ENCODE peak calls at places on chromosomes 4 and X, in six cellular contexts. G is BE2C, V is mucosa of descending colon, Y is A549, D is BJ, N is ovary. Z is an unnamed sample.

GRCh38 chr4:155353923-155354540 is 22.7 kb downstream of the MAP9 start:
- DNase-seq in G (peak; percentile 85), V (peak; percentile 69), Y (peak; percentile 59), D (no peak), N (peak; percentile 22), Z (peak; percentile 13)

GRCh38 chr4:54400188-54400587 is 171.1 kb downstream of the PDGFRA start:
- DNase-seq in G (no peak), V (no peak), Y (no peak), D (no peak), N (no peak), Z (no peak)

GRCh38 chrX:18677140-18677834 is 5.4 kb upstream of the RS1 start:
- DNase-seq in G (no peak), V (peak; percentile 33), Y (no peak), D (no peak), N (no peak), Z (no peak)

GRCh38 chrX:31819455-31819854 is 747.6 kb upstream of the FTHL17 start:
- DNase-seq in G (no peak), V (no peak), Y (no peak), D (no peak), N (peak; percentile 9), Z (no peak)

GRCh38 chr4:10003666-10004065 is 17.6 kb downstream of the SLC2A9 start:
- DNase-seq in G (no peak), V (no peak), Y (no peak), D (no peak), N (no peak), Z (no peak)

GRCh38 chrX:110086916-110087484 is 84.1 kb downstream of the TMEM164 start:
- DNase-seq in G (no peak), V (no peak), Y (peak; percentile 94), D (peak; percentile 57), N (no peak), Z (peak; percentile 80)

GRCh38 chrX:53247928-53248327 is 22.9 kb upstream of the KDM5C start:
- DNase-seq in G (no peak), V (no peak), Y (no peak), D (no peak), N (no peak), Z (no peak)

GRCh38 chr4:41181037-41181436 is 33.3 kb downstream of the APBB2 start:
- DNase-seq in G (no peak), V (no peak), Y (no peak), D (no peak), N (no peak), Z (no peak)

GRCh38 chr4:116150152-116150551 is 935.2 kb downstream of the TRAM1L1 start:
- DNase-seq in G (no peak), V (no peak), Y (no peak), D (no peak), N (no peak), Z (no peak)

GRCh38 chrX:2474280-2474962 is 26.4 kb downstream of the DHRSX start:
- DNase-seq in G (no peak), V (no peak), Y (peak; percentile 83), D (no peak), N (no peak), Z (no peak)

GRCh38 chrX:25523574-25523973 is 507.8 kb upstream of the ARX start:
- DNase-seq in G (peak; percentile 24), V (no peak), Y (peak; percentile 54), D (no peak), N (no peak), Z (no peak)

GRCh38 chr4:52665592-52665991 is 6.5 kb upstream of the USP46 start:
- DNase-seq in G (no peak), V (no peak), Y (peak; percentile 7), D (no peak), N (no peak), Z (no peak)
- TF ChIP-seq CTCF in G (peak; percentile 37), V (no peak), Y (no peak), D (no peak), N (no peak), Z (peak; percentile 26)

GRCh38 chrX:153642655-153643430 is 4.2 kb upstream of the DUSP9 start:
- DNase-seq in G (no peak), V (no peak), Y (no peak), D (no peak), N (peak; percentile 3), Z (no peak)
- H3K4me3 ChIP-seq in G (no peak overlapping the region), V (no peak overlapping the region), Y (peak overlapping the region; percentile 59), D (no peak overlapping the region), N (no peak overlapping the region), Z (no peak overlapping the region)

GRCh38 chr4:150534818-150535217 is 47.1 kb upstream of the MAB21L2 start:
- DNase-seq in G (no peak), V (no peak), Y (no peak), D (no peak), N (no peak), Z (no peak)
- TF ChIP-seq CTCF in G (no peak), V (no peak), Y (no peak), D (no peak), N (no peak), Z (no peak)

GRCh38 chr4:38385286-38386010 is 278.6 kb upstream of the KLF3 start:
- DNase-seq in G (no peak), V (peak; percentile 34), Y (peak; percentile 41), D (no peak), N (no peak), Z (no peak)
- H3K4me3 ChIP-seq in G (no peak overlapping the region), V (no peak overlapping the region), Y (no peak overlapping the region), D (no peak overlapping the region), N (no peak overlapping the region), Z (no peak overlapping the region)

DNA sequence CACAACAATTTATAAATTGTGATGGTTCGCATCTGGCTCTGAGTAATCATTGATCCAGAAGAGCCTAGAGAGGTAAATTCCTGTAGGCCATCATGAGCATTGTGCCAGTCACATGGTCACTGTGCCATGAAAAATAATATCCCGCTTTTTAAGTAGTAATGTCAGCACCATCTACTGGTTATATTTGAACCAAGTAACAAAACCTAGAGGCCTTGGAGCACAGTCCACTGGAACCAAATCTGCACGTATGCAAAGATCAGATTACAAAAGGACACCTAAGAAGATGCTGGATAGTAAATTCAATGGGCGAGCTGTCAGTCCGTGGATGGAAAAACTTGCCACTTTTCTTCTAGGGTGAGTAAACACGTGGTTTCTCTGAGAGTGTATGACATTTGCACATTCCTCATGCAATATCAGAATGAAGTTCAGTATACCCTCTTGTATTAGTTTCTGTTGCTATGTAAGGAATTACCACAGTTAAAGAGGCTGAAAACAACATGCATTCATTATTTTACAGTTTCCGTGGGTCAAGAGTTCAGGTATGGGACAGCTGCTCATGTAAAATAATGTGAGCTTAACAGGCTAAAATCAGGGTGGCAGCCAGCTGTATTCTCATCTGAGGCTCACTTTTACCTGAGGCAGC is 26.9 kb downstream of the FAM114A1 start:
- DNase-seq in G (no peak), V (no peak), Y (peak; percentile 26), D (no peak), N (no peak), Z (no peak)
- TF ChIP-seq CTCF in G (no peak), V (no peak), Y (no peak), D (no peak), N (no peak), Z (no peak)

DNA sequence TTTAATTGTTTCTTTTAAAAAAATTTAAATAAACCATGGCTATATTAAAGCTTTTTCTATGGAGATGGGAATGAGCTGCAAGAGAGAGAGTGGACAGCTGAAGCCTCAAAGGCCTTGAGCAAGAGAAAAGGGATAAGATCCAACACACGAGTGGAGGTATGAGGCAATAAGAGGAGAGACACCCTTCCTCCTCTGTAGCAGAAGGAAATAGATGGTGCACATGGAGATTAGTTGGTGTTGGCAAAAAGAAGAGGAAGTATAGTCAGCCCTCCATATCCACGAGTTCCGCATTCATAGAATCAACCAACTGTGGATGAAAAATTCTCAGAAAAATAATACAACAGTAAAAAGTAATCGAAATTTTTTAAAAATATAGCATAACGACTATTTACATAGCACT is 3.2 kb downstream of the CXorf38 start:
- DNase-seq in G (no peak), V (no peak), Y (no peak), D (no peak), N (no peak), Z (no peak)
- H3K4me3 ChIP-seq in G (peak overlapping the region; percentile 50), V (no peak overlapping the region), Y (no peak overlapping the region), D (no peak overlapping the region), N (peak overlapping the region; percentile 29), Z (no peak overlapping the region)

DNA sequence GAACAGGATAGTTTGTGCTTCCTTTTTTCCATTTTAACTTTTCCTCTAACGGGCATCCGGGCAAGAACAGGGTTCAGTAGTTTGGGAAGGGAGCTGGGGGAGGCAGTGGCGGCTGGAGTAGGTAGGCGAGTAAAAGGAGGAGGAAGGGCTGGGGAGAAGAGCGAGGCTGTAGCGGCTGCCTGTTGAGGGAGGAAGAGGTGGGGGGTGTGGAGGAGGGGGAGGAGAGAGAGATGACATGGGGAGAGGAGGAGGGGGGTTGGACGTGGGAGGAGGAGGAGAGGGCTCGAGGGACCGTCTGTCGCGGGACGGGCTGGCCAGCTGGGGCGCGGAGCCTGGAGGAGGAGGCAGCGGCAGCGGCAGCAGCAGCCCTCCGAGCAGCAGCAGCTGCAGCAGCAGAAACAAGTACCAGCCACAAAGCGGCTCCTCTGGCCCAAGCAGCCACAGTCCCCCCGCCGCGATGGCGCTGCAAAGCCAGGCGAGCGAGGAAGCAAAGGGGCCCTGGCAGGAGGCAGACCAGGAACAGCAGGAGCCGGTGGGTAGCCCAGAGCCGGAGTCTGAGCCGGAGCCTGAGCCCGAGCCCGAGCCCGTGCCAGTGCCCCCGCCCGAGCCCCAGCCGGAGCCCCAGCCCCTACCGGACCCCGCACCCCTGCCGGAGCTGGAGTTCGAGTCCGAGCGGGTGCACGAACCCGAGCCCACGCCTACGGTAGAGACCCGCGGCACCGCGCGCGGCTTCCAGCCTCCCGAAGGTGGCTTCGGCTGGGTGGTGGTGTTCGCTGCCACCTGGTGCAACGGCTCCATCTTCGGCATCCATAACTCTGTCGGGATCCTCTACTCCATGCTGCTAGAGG is at the start of gene SLC16A2:
- DNase-seq in G (peak; percentile 64), V (peak; percentile 50), Y (peak; percentile 80), D (peak; percentile 35), N (peak; percentile 77), Z (peak; percentile 52)
- TF ChIP-seq CTCF in G (no peak), V (no peak), Y (no peak), D (no peak), N (no peak), Z (no peak)

GRCh38 chrX:72180539-72180938 is 1.0 kb upstream of the PIN4 start:
- DNase-seq in G (no peak), V (no peak), Y (no peak), D (no peak), N (no peak), Z (no peak)
- H3K4me3 ChIP-seq in G (peak overlapping the region; percentile 96), V (no peak overlapping the region), Y (peak overlapping the region; percentile 88), D (no peak overlapping the region), N (no peak overlapping the region), Z (no peak overlapping the region)

GRCh38 chrX:134375691-134376090 is 84.3 kb upstream of the HPRT1 start:
- DNase-seq in G (no peak), V (no peak), Y (no peak), D (no peak), N (no peak), Z (no peak)

GRCh38 chrX:134373736-134374135 is 86.2 kb upstream of the HPRT1 start:
- DNase-seq in G (no peak), V (no peak), Y (peak; percentile 1), D (no peak), N (no peak), Z (no peak)

GRCh38 chrX:134374294-134374693 is 85.7 kb upstream of the HPRT1 start:
- DNase-seq in G (no peak), V (no peak), Y (peak; percentile 1), D (no peak), N (no peak), Z (no peak)

GRCh38 chrX:134374910-134375309 is 85.1 kb upstream of the HPRT1 start:
- DNase-seq in G (no peak), V (no peak), Y (no peak), D (no peak), N (no peak), Z (no peak)

GRCh38 chrX:134377537-134377936 is 82.4 kb upstream of the HPRT1 start:
- DNase-seq in G (peak; percentile 39), V (no peak), Y (peak; percentile 62), D (no peak), N (no peak), Z (no peak)
- TF ChIP-seq CTCF in G (peak; percentile 48), V (no peak), Y (peak; percentile 48), D (peak; percentile 46), N (no peak), Z (peak; percentile 43)